ENCODE peak calls at places on chromosomes 12 and 14, in five cellular contexts. One of them, this sample, is unnamed.

GRCh38 chr14:53881161-53881846 is 75.3 kb downstream of the BMP4 start:
- DNase-seq in pancreas: no peak
- DNase-seq in mucosa of descending colon: no peak
- DNase-seq in colonic mucosa: no peak
- DNase-seq in HFF-Myc: no peak
- DNase-seq in this sample: peak; percentile 59

GRCh38 chr12:74689071-74689655 is 151.5 kb downstream of the ATXN7L3B start:
- DNase-seq in pancreas: no peak
- DNase-seq in mucosa of descending colon: no peak
- DNase-seq in colonic mucosa: no peak
- DNase-seq in HFF-Myc: peak; percentile 20
- DNase-seq in this sample: no peak

GRCh38 chr12:107912421-107913004 is 138.0 kb downstream of the ASCL4 start:
- DNase-seq in pancreas: peak; percentile 62
- DNase-seq in mucosa of descending colon: peak; percentile 53
- DNase-seq in colonic mucosa: peak; percentile 49
- DNase-seq in HFF-Myc: no peak
- DNase-seq in this sample: peak; percentile 35

GRCh38 chr12:79883216-79883615 is 51.7 kb downstream of the PPP1R12A start:
- DNase-seq in pancreas: no peak
- DNase-seq in mucosa of descending colon: no peak
- DNase-seq in colonic mucosa: no peak
- DNase-seq in HFF-Myc: no peak
- DNase-seq in this sample: no peak

GRCh38 chr14:100104523-100105300 is 39.5 kb downstream of the EVL start:
- DNase-seq in pancreas: no peak
- DNase-seq in mucosa of descending colon: no peak
- DNase-seq in colonic mucosa: no peak
- DNase-seq in HFF-Myc: peak; percentile 42
- DNase-seq in this sample: no peak

GRCh38 chr14:36224176-36224575 is 47.7 kb upstream of the PTCSC3 start:
- DNase-seq in pancreas: no peak
- DNase-seq in mucosa of descending colon: no peak
- DNase-seq in colonic mucosa: no peak
- DNase-seq in HFF-Myc: no peak
- DNase-seq in this sample: no peak

GRCh38 chr12:25276199-25276937 is 25.6 kb upstream of the KRAS start:
- DNase-seq in pancreas: no peak
- DNase-seq in mucosa of descending colon: peak; percentile 35
- DNase-seq in colonic mucosa: peak; percentile 69
- DNase-seq in HFF-Myc: peak; percentile 82
- DNase-seq in this sample: no peak

GRCh38 chr12:24560867-24561266 is 388.0 kb downstream of the BCAT1 start:
- DNase-seq in pancreas: no peak
- DNase-seq in mucosa of descending colon: no peak
- DNase-seq in colonic mucosa: no peak
- DNase-seq in HFF-Myc: no peak
- DNase-seq in this sample: peak; percentile 20

GRCh38 chr14:91280129-91280528 is 35.6 kb upstream of the GPR68 start:
- DNase-seq in pancreas: no peak
- DNase-seq in mucosa of descending colon: no peak
- DNase-seq in colonic mucosa: no peak
- DNase-seq in HFF-Myc: no peak
- DNase-seq in this sample: no peak

GRCh38 chr14:101193126-101193844 is 289.8 kb upstream of the RTL1 start:
- DNase-seq in pancreas: no peak
- DNase-seq in mucosa of descending colon: no peak
- DNase-seq in colonic mucosa: no peak
- DNase-seq in HFF-Myc: no peak
- DNase-seq in this sample: no peak

GRCh38 chr14:101194356-101195308 is 291.1 kb upstream of the RTL1 start:
- DNase-seq in pancreas: no peak
- DNase-seq in mucosa of descending colon: no peak
- DNase-seq in colonic mucosa: no peak
- DNase-seq in HFF-Myc: no peak
- DNase-seq in this sample: no peak

GRCh38 chr14:101192661-101193000 is 289.1 kb upstream of the RTL1 start:
- DNase-seq in pancreas: no peak
- DNase-seq in mucosa of descending colon: no peak
- DNase-seq in colonic mucosa: no peak
- DNase-seq in HFF-Myc: no peak
- DNase-seq in this sample: no peak

GRCh38 chr14:101195309-101195724 is 291.8 kb upstream of the RTL1 start:
- DNase-seq in pancreas: no peak
- DNase-seq in mucosa of descending colon: no peak
- DNase-seq in colonic mucosa: no peak
- DNase-seq in HFF-Myc: no peak
- DNase-seq in this sample: no peak

DNA sequence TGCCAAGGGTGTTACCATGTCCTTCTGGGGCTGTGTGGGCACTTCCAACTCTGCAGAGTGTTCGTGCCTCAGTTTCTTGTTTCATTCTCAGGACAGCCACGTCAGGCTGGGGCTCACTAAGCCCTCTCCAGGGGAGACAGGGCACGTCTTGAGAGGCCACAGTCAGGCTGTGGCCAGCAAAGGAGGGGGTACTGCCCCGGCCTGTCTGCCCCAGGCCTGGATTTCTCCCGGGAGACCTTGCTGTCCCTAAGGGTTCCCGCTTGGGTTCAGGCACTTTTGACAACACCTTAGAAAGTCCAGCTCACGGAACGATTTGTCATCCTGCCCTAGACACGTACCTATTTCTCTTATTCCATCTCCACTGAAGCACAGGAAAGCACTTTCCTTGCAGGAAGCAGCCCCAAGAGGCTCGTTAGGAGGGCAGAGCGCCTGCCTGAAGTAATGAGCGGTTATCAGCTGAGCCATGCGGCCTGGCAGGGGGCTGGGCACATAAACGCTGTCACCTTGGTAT is 290.4 kb upstream of the RTL1 start:
- DNase-seq in pancreas: no peak
- DNase-seq in mucosa of descending colon: no peak
- DNase-seq in colonic mucosa: no peak
- DNase-seq in HFF-Myc: no peak
- DNase-seq in this sample: no peak
- TF ChIP-seq CTCF in pancreas: no peak
- TF ChIP-seq CTCF in mucosa of descending colon: no peak
- TF ChIP-seq CTCF in colonic mucosa: no peak
- TF ChIP-seq CTCF in HFF-Myc: no peak
- TF ChIP-seq CTCF in this sample: no peak

DNA sequence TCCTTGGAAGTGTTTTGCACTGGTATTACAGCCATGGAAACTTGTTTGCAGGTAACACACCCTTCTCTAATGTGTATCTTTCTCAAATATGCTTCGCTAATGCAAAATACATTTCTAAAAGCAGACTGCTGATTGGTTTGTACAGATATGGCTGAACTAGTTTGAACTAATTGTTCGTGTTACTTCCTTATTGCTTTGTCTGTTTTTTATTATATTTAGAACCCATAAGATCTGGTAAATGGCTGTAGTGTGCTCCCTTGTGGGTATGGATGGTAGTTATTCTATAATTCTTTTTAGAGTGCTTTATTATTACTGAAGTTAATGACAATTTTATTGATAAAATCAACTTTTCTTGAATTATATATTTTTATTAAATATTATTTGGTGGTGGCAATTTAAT is 53.0 kb downstream of the ATF7IP start:
- DNase-seq in pancreas: no peak
- DNase-seq in mucosa of descending colon: no peak
- DNase-seq in colonic mucosa: no peak
- DNase-seq in HFF-Myc: no peak
- DNase-seq in this sample: no peak
- H3K4me3 ChIP-seq in pancreas: peak overlapping the region; percentile 12
- H3K4me3 ChIP-seq in mucosa of descending colon: no peak overlapping the region
- H3K4me3 ChIP-seq in colonic mucosa: no peak overlapping the region
- H3K4me3 ChIP-seq in HFF-Myc: no peak overlapping the region
- H3K4me3 ChIP-seq in this sample: no peak overlapping the region

DNA sequence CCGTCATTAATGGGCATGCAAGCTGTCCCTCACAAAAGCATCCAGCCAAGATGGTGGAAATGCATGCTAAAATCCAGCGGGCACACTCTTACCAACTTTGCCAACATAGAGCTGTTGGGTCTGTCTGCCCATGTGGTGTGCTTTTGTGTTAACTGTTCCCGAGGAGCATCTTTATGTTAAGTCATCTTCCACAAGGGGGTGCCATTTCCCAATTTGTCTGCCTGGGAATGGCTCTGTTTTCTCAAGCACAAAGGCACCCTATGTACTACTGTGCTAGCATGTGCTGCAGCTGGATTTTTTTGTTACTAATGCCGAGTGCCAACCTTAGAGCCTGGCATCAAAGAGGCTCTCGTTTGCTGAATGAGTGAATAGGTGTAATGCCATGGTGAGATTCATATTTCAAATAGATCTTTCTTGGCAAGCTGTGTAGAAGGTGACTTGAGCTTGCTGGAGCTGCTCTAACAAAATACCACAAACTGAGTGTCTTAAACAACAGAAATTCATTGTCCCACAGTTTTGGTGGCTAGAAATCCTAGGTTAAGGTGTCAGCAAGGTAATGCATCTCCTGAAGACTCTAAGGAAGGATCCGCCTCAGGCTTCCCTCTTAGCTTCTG is 74.3 kb downstream of the TRHDE start:
- DNase-seq in pancreas: no peak
- DNase-seq in mucosa of descending colon: no peak
- DNase-seq in colonic mucosa: peak; percentile 62
- DNase-seq in HFF-Myc: peak; percentile 74
- DNase-seq in this sample: peak; percentile 75
- TF ChIP-seq CTCF in pancreas: peak; percentile 54
- TF ChIP-seq CTCF in mucosa of descending colon: no peak
- TF ChIP-seq CTCF in colonic mucosa: peak; percentile 36
- TF ChIP-seq CTCF in HFF-Myc: peak; percentile 66
- TF ChIP-seq CTCF in this sample: peak; percentile 55

GRCh38 chr14:74868739-74869138 is 7.2 kb downstream of the PROX2 start:
- DNase-seq in pancreas: no peak
- DNase-seq in mucosa of descending colon: no peak
- DNase-seq in colonic mucosa: no peak
- DNase-seq in HFF-Myc: no peak
- DNase-seq in this sample: no peak

GRCh38 chr14:74864193-74864592 is 11.8 kb downstream of the PROX2 start:
- DNase-seq in pancreas: no peak
- DNase-seq in mucosa of descending colon: no peak
- DNase-seq in colonic mucosa: no peak
- DNase-seq in HFF-Myc: no peak
- DNase-seq in this sample: no peak

GRCh38 chr14:74865156-74865555 is 10.8 kb downstream of the PROX2 start:
- DNase-seq in pancreas: no peak
- DNase-seq in mucosa of descending colon: no peak
- DNase-seq in colonic mucosa: no peak
- DNase-seq in HFF-Myc: no peak
- DNase-seq in this sample: no peak

GRCh38 chr14:74867673-74868072 is 8.3 kb downstream of the PROX2 start:
- DNase-seq in pancreas: no peak
- DNase-seq in mucosa of descending colon: no peak
- DNase-seq in colonic mucosa: no peak
- DNase-seq in HFF-Myc: no peak
- DNase-seq in this sample: no peak

GRCh38 chr14:74866708-74867389 is 9.1 kb downstream of the PROX2 start:
- DNase-seq in pancreas: no peak
- DNase-seq in mucosa of descending colon: no peak
- DNase-seq in colonic mucosa: no peak
- DNase-seq in HFF-Myc: no peak
- DNase-seq in this sample: no peak
- H3K4me3 ChIP-seq in pancreas: no peak overlapping the region
- H3K4me3 ChIP-seq in mucosa of descending colon: no peak overlapping the region
- H3K4me3 ChIP-seq in colonic mucosa: no peak overlapping the region
- H3K4me3 ChIP-seq in HFF-Myc: no peak overlapping the region
- H3K4me3 ChIP-seq in this sample: no peak overlapping the region